ENCODE peak calls at places on chromosome 2, in seven cellular contexts. One of them, this sample, is unnamed.

GRCh38 chr2:74111380-74111779 is 36.3 kb downstream of the BOLA3 start:
- DNase-seq in CD8-positive, alpha-beta memory T cell: no peak
- DNase-seq in EH: no peak
- DNase-seq in amygdala: no peak
- DNase-seq in endodermal cell: no peak
- DNase-seq in SJSA1: no peak
- DNase-seq in foreskin keratinocyte: no peak
- DNase-seq in this sample: no peak

GRCh38 chr2:232137346-232137745 is 175.8 kb downstream of the DIS3L2 start:
- DNase-seq in CD8-positive, alpha-beta memory T cell: no peak
- DNase-seq in EH: peak
- DNase-seq in amygdala: no peak
- DNase-seq in endodermal cell: no peak
- DNase-seq in SJSA1: no peak
- DNase-seq in foreskin keratinocyte: no peak
- DNase-seq in this sample: no peak

GRCh38 chr2:237670641-237671040 is 43.3 kb downstream of the LRRFIP1 start:
- DNase-seq in CD8-positive, alpha-beta memory T cell: no peak
- DNase-seq in EH: no peak
- DNase-seq in amygdala: no peak
- DNase-seq in endodermal cell: no peak
- DNase-seq in SJSA1: no peak
- DNase-seq in foreskin keratinocyte: no peak
- DNase-seq in this sample: no peak

GRCh38 chr2:66446178-66446860 is 11.4 kb downstream of the MEIS1 start:
- DNase-seq in CD8-positive, alpha-beta memory T cell: no peak
- DNase-seq in EH: peak
- DNase-seq in amygdala: no peak
- DNase-seq in endodermal cell: peak
- DNase-seq in SJSA1: no peak
- DNase-seq in foreskin keratinocyte: peak
- DNase-seq in this sample: no peak

GRCh38 chr2:106534471-106534870 is 47.3 kb downstream of the CD8B2 start:
- DNase-seq in CD8-positive, alpha-beta memory T cell: no peak
- DNase-seq in EH: no peak
- DNase-seq in amygdala: no peak
- DNase-seq in endodermal cell: no peak
- DNase-seq in SJSA1: no peak
- DNase-seq in foreskin keratinocyte: no peak
- DNase-seq in this sample: no peak

GRCh38 chr2:230319211-230319862 is 7.7 kb upstream of the SP140L start:
- DNase-seq in CD8-positive, alpha-beta memory T cell: peak
- DNase-seq in EH: no peak
- DNase-seq in amygdala: no peak
- DNase-seq in endodermal cell: no peak
- DNase-seq in SJSA1: no peak
- DNase-seq in foreskin keratinocyte: no peak
- DNase-seq in this sample: no peak

GRCh38 chr2:179233626-179234430 is 30.8 kb downstream of the SESTD1 start:
- DNase-seq in CD8-positive, alpha-beta memory T cell: no peak
- DNase-seq in EH: no peak
- DNase-seq in amygdala: no peak
- DNase-seq in endodermal cell: no peak
- DNase-seq in SJSA1: no peak
- DNase-seq in foreskin keratinocyte: no peak
- DNase-seq in this sample: no peak

GRCh38 chr2:47288864-47289263 is 114.1 kb upstream of the MSH2 start:
- DNase-seq in CD8-positive, alpha-beta memory T cell: no peak
- DNase-seq in EH: peak
- DNase-seq in amygdala: no peak
- DNase-seq in endodermal cell: no peak
- DNase-seq in SJSA1: no peak
- DNase-seq in foreskin keratinocyte: peak
- DNase-seq in this sample: no peak

GRCh38 chr2:203022751-203023150 is 8.1 kb downstream of the NBEAL1 start:
- DNase-seq in CD8-positive, alpha-beta memory T cell: no peak
- DNase-seq in EH: peak
- DNase-seq in amygdala: no peak
- DNase-seq in endodermal cell: no peak
- DNase-seq in SJSA1: no peak
- DNase-seq in foreskin keratinocyte: no peak
- DNase-seq in this sample: no peak

GRCh38 chr2:207394203-207394741 is 135.5 kb upstream of the CREB1 start:
- DNase-seq in CD8-positive, alpha-beta memory T cell: no peak
- DNase-seq in EH: peak
- DNase-seq in amygdala: no peak
- DNase-seq in endodermal cell: no peak
- DNase-seq in SJSA1: no peak
- DNase-seq in foreskin keratinocyte: peak
- DNase-seq in this sample: no peak

This sample was measured in C1 segment of cervical spinal cord.